ENCODE peak calls at places on chromosomes 16 and 17, in eight cellular contexts. G is OCI-LY7, P is cardiac muscle cell, C is tibial nerve, S is GM23338, I is RWPE1, J is A549, M is fibroblast of lung. Z is an unnamed sample.

GRCh38 chr17:58059141-58059540 is 24.1 kb upstream of the DYNLL2 start:
- DNase-seq in J (no peak), P (no peak), I (no peak), G (no peak), C (no peak), M (no peak), S (peak; percentile 64), Z (no peak)

GRCh38 chr17:43661699-43662431 is at the start of gene MEOX1:
- DNase-seq in I (peak; percentile 71), J (no peak), S (no peak), G (no peak), M (peak; percentile 89), P (peak; percentile 60), C (no peak), Z (no peak)

GRCh38 chr16:29992371-29992967 is 2.9 kb downstream of the HIRIP3 start:
- DNase-seq in I (no peak), P (no peak), J (no peak), G (no peak), M (peak; percentile 11), C (no peak), S (no peak), Z (no peak)

GRCh38 chr17:28918295-28918694 is 15.4 kb upstream of the DHRS13 start:
- DNase-seq in S (no peak), J (no peak), P (no peak), I (no peak), C (no peak), G (no peak), M (no peak), Z (no peak)

GRCh38 chr16:30183961-30184429 is 593 bp downstream of the CORO1A start:
- DNase-seq in P (no peak), S (peak; percentile 16), C (no peak), M (no peak), J (no peak), G (peak; percentile 88), I (no peak), Z (no peak)

GRCh38 chr17:62793919-62794665 is 14.0 kb downstream of the MARCHF10 start:
- DNase-seq in P (no peak), J (no peak), S (no peak), G (no peak), C (no peak), I (no peak), M (no peak), Z (no peak)

GRCh38 chr16:75341934-75342811 is 90.7 kb upstream of the BCAR1 start:
- DNase-seq in S (no peak), G (no peak), C (no peak), J (no peak), M (peak; percentile 84), P (no peak), I (peak; percentile 48), Z (peak; percentile 60)

GRCh38 chr16:27474041-27474440 is 72.1 kb downstream of the IL21R start:
- DNase-seq in I (no peak), M (no peak), S (no peak), J (no peak), P (no peak), C (no peak), G (no peak), Z (no peak)

GRCh38 chr16:59108374-59108773 is 374.3 kb upstream of the GOT2 start:
- DNase-seq in G (no peak), S (no peak), I (no peak), C (no peak), P (no peak), J (no peak), M (no peak), Z (no peak)

GRCh38 chr17:41695134-41695661 is 6.5 kb downstream of the EIF1 start:
- DNase-seq in G (no peak), I (no peak), P (no peak), M (no peak), J (no peak), S (no peak), C (no peak), Z (no peak)

GRCh38 chr17:19310151-19310550 is 52.4 kb downstream of the B9D1 start:
- DNase-seq in C (no peak), I (no peak), S (no peak), G (no peak), P (no peak), J (no peak), M (no peak), Z (no peak)

GRCh38 chr17:44049294-44050080 is 17.0 kb downstream of the LSM12 start:
- DNase-seq in I (no peak), C (no peak), J (no peak), M (no peak), S (no peak), G (no peak), P (no peak), Z (no peak)

GRCh38 chr16:23258919-23259237 is 43.2 kb upstream of the SCNN1B start:
- DNase-seq in G (no peak), P (no peak), I (no peak), S (no peak), M (no peak), J (no peak), C (no peak), Z (no peak)

GRCh38 chr17:20302191-20302917 is 165.0 kb downstream of the LGALS9B start:
- DNase-seq in M (peak; percentile 20), G (no peak), C (no peak), J (no peak), S (no peak), I (no peak), P (no peak), Z (no peak)

GRCh38 chr17:15942207-15942833 is 2.6 kb upstream of the ADORA2B start:
- DNase-seq in M (no peak), S (no peak), C (no peak), P (no peak), I (no peak), G (no peak), J (no peak), Z (no peak)

GRCh38 chr16:60646631-60647030 is 1389.6 kb downstream of the CDH8 start:
- DNase-seq in P (no peak), S (no peak), J (no peak), I (no peak), M (peak; percentile 8), C (no peak), G (no peak), Z (no peak)

GRCh38 chr16:17724242-17724898 is 253.6 kb upstream of the XYLT1 start:
- DNase-seq in I (no peak), J (no peak), C (no peak), S (no peak), G (no peak), M (peak; percentile 65), P (no peak), Z (no peak)

GRCh38 chr17:57906910-57907309 is 48.3 kb downstream of the CUEDC1 start:
- DNase-seq in M (no peak), P (peak; percentile 42), J (no peak), C (no peak), S (peak; percentile 74), G (no peak), I (no peak), Z (no peak)

GRCh38 chr17:75691371-75692290 is 24.5 kb downstream of the SAP30BP start:
- DNase-seq in C (no peak), P (no peak), I (no peak), M (peak; percentile 94), S (no peak), J (no peak), G (no peak), Z (no peak)

GRCh38 chr17:50323060-50323459 is 22.9 kb upstream of the XYLT2 start:
- DNase-seq in G (no peak), M (no peak), C (no peak), I (no peak), J (no peak), P (no peak), S (no peak), Z (no peak)

GRCh38 chr16:22684282-22685161 is 129.4 kb upstream of the HS3ST2 start:
- DNase-seq in C (no peak), J (no peak), I (no peak), G (no peak), S (no peak), M (no peak), P (no peak), Z (no peak)

GRCh38 chr17:21072623-21073278 is 29.9 kb upstream of the USP22 start:
- DNase-seq in P (no peak), S (no peak), C (no peak), I (no peak), J (no peak), M (no peak), G (no peak), Z (no peak)

GRCh38 chr16:351804-352520 is 561 bp downstream of the AXIN1 start:
- DNase-seq in C (no peak), G (no peak), M (no peak), I (no peak), J (no peak), S (peak; percentile 61), P (peak; percentile 52), Z (no peak)

GRCh38 chr17:77287432-77288068 is 146.8 kb downstream of the SEC14L1 start:
- DNase-seq in M (peak; percentile 96), G (no peak), C (no peak), P (peak; percentile 84), I (peak; percentile 79), J (peak; percentile 85), S (peak; percentile 49), Z (no peak)
- H3K27ac ChIP-seq in M (peak overlapping the region; percentile 56), G (no peak overlapping the region), C (peak overlapping the region; percentile 86), P (peak overlapping the region; percentile 83), I (peak overlapping the region; percentile 100), J (peak overlapping the region; percentile 94), S (peak overlapping the region; percentile 63), Z (peak overlapping the region; percentile 100)

GRCh38 chr16:66510298-66510697 is 39.6 kb downstream of the TK2 start:
- DNase-seq in S (no peak), G (no peak), P (no peak), M (no peak), C (no peak), J (no peak), I (no peak), Z (no peak)
- H3K27ac ChIP-seq in S (no peak overlapping the region), G (no peak overlapping the region), P (no peak overlapping the region), M (no peak overlapping the region), C (peak overlapping the region; percentile 78), J (peak overlapping the region; percentile 95), I (peak overlapping the region; percentile 91), Z (peak overlapping the region; percentile 78)

GRCh38 chr16:85778873-85779272 is 20.5 kb downstream of the EMC8 start:
- DNase-seq in C (no peak), I (no peak), G (no peak), S (no peak), P (no peak), M (no peak), J (no peak), Z (no peak)
- H3K27ac ChIP-seq in C (no peak overlapping the region), I (no peak overlapping the region), G (no peak overlapping the region), S (no peak overlapping the region), P (no peak overlapping the region), M (no peak overlapping the region), J (no peak overlapping the region), Z (no peak overlapping the region)

DNA sequence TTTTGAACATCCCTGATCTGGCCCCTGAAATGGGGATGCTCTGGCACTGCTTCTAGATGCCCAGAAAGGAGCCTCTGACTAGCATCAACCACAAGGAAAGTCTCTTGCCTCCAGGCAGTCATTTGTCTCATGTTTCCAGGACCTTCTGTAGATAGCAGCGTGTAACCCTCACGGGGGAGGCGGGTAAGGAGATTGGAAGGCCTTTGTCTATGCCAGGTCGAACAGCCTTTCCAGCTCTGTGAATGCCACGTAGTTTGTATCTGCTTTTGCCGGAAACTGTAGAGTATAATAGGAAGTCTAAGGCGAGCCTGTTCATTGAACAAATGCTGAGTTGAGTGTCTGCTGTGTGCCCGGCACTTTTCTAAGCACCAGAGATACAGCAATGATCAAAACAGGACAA is 43.9 kb upstream of the AQP8 start:
- DNase-seq in I (no peak), M (no peak), G (no peak), S (no peak), P (no peak), J (no peak), C (no peak), Z (no peak)
- H3K27ac ChIP-seq in I (no peak overlapping the region), M (no peak overlapping the region), G (no peak overlapping the region), S (no peak overlapping the region), P (no peak overlapping the region), J (no peak overlapping the region), C (no peak overlapping the region), Z (no peak overlapping the region)

GRCh38 chr17:45230787-45231480 is 9.2 kb downstream of the FMNL1 start:
- DNase-seq in I (no peak), S (no peak), P (no peak), J (no peak), M (peak; percentile 23), G (no peak), C (no peak), Z (no peak)
- H3K27ac ChIP-seq in I (peak overlapping the region; percentile 94), S (no peak overlapping the region), P (no peak overlapping the region), J (peak overlapping the region; percentile 97), M (no peak overlapping the region), G (peak overlapping the region; percentile 19), C (no peak overlapping the region), Z (no peak overlapping the region)